ENCODE peak calls at places on chromosomes 11 and 22, in ten cellular contexts. U is CD8-positive, alpha-beta T cell; T is LNCaP clone FGC; E is kidney epithelial cell; R is dorsolateral prefrontal cortex; L is IMR-90; F is cardiac muscle cell; B is lower leg skin; V is ovary; M is Peyer's patch. G is an unnamed sample.

GRCh38 chr11:69423611-69424385 is 57.7 kb upstream of the LINC01488 start:
- DNase-seq in U (no peak), T (no peak), E (no peak), R (no peak), L (no peak), F (no peak), B (no peak), V (no peak), M (no peak), G (no peak)

GRCh38 chr11:26231252-26231661 is 100.7 kb upstream of the ANO3 start:
- DNase-seq in U (no peak), T (no peak), E (no peak), R (no peak), L (peak; percentile 94), F (peak; percentile 27), B (no peak), V (no peak), M (no peak), G (peak; percentile 57)

GRCh38 chr11:25587496-25587895 is 744.4 kb upstream of the ANO3 start:
- DNase-seq in U (no peak), T (no peak), E (no peak), R (no peak), L (no peak), F (no peak), B (no peak), V (no peak), M (no peak), G (peak; percentile 13)

GRCh38 chr11:2300290-2300935 is 1.3 kb downstream of the C11orf21 start:
- DNase-seq in U (peak; percentile 38), T (no peak), E (no peak), R (peak; percentile 38), L (no peak), F (no peak), B (peak; percentile 81), V (no peak), M (peak; percentile 36), G (no peak)

GRCh38 chr11:35967042-35967441 is 23.2 kb downstream of the LDLRAD3 start:
- DNase-seq in U (no peak), T (no peak), E (no peak), R (no peak), L (no peak), F (no peak), B (no peak), V (no peak), M (no peak), G (no peak)

GRCh38 chr11:68976563-68976962 is 4.2 kb downstream of the MRGPRD start:
- DNase-seq in U (no peak), T (no peak), E (no peak), R (no peak), L (peak; percentile 7), F (no peak), B (peak; percentile 79), V (no peak), M (no peak), G (peak; percentile 71)

GRCh38 chr11:1202154-1202775 is 20.6 kb upstream of the MUC5B start:
- DNase-seq in U (no peak), T (no peak), E (no peak), R (no peak), L (no peak), F (peak; percentile 14), B (peak; percentile 72), V (no peak), M (no peak), G (no peak)

GRCh38 chr11:102791271-102792036 is 6.5 kb downstream of the MMP1 start:
- DNase-seq in U (no peak), T (no peak), E (peak; percentile 35), R (no peak), L (peak; percentile 57), F (no peak), B (no peak), V (no peak), M (no peak), G (no peak)

GRCh38 chr11:3049430-3050243 is 7.6 kb downstream of the CARS1 start:
- DNase-seq in U (peak; percentile 61), T (peak; percentile 48), E (peak; percentile 86), R (peak; percentile 94), L (peak; percentile 98), F (peak; percentile 97), B (peak; percentile 96), V (peak; percentile 55), M (peak; percentile 78), G (peak; percentile 96)

DNA sequence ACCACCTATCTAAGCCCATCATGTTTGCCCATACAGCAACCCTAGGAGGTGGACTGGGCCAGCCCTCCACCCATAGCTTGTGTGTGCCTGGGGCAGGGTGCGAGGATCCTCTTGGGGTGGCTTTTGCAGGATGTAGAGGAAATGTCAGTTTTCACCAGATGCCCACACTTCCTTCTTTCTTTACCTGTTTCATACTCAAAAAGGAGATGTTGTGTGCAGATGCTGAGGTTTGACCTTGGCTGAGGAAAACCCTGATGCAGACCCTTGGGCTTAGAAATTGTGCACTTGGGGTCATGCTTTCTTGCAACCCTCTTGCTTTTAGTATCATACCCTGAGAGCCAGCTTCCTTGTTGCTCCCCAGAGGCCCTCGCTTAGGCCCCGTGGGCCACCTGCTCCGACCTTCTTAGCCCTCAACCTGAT is 2.2 kb downstream of the HTR3A start:
- DNase-seq in U (no peak), T (no peak), E (no peak), R (no peak), L (no peak), F (no peak), B (no peak), V (no peak), M (peak; percentile 38), G (no peak)
- H3K4me3 ChIP-seq in U (no peak overlapping the region), T (no peak overlapping the region), E (no peak overlapping the region), R (no peak overlapping the region), L (no peak overlapping the region), F (no peak overlapping the region), B (no peak overlapping the region), V (no peak overlapping the region), M (no peak overlapping the region), G (no peak overlapping the region)

GRCh38 chr11:122153746-122154145 is 37.7 kb upstream of the BLID start:
- DNase-seq in U (no peak), T (no peak), E (no peak), R (no peak), L (no peak), F (no peak), B (no peak), V (no peak), M (no peak), G (no peak)

GRCh38 chr11:122155765-122156527 is 39.9 kb upstream of the BLID start:
- DNase-seq in U (no peak), T (no peak), E (no peak), R (no peak), L (no peak), F (peak; percentile 36), B (no peak), V (no peak), M (no peak), G (no peak)

GRCh38 chr11:122157540-122158173 is 41.6 kb upstream of the BLID start:
- DNase-seq in U (no peak), T (no peak), E (no peak), R (no peak), L (no peak), F (peak; percentile 41), B (no peak), V (no peak), M (no peak), G (no peak)

GRCh38 chr11:122155001-122155400 is 39.0 kb upstream of the BLID start:
- DNase-seq in U (no peak), T (no peak), E (no peak), R (no peak), L (no peak), F (no peak), B (no peak), V (no peak), M (no peak), G (no peak)

GRCh38 chr11:122154227-122154626 is 38.2 kb upstream of the BLID start:
- DNase-seq in U (no peak), T (no peak), E (no peak), R (no peak), L (no peak), F (no peak), B (no peak), V (no peak), M (no peak), G (no peak)
- H3K4me3 ChIP-seq in U (no peak overlapping the region), T (no peak overlapping the region), E (no peak overlapping the region), R (no peak overlapping the region), L (no peak overlapping the region), F (no peak overlapping the region), B (no peak overlapping the region), V (no peak overlapping the region), M (no peak overlapping the region), G (peak overlapping the region; percentile 77)

GRCh38 chr22:49079743-49080500 is 747.8 kb downstream of the BRD1 start:
- DNase-seq in U (no peak), T (no peak), E (no peak), R (no peak), L (no peak), F (no peak), B (no peak), V (no peak), M (no peak), G (no peak)
- H3K4me3 ChIP-seq in U (no peak overlapping the region), T (no peak overlapping the region), E (no peak overlapping the region), R (no peak overlapping the region), L (no peak overlapping the region), F (no peak overlapping the region), B (no peak overlapping the region), V (no peak overlapping the region), M (no peak overlapping the region), G (no peak overlapping the region)

GRCh38 chr11:119683783-119684182 is 45.2 kb downstream of the NECTIN1 start:
- DNase-seq in U (no peak), T (peak; percentile 41), E (no peak), R (no peak), L (no peak), F (no peak), B (no peak), V (no peak), M (no peak), G (no peak)

GRCh38 chr11:119687220-119688046 is 41.6 kb downstream of the NECTIN1 start:
- DNase-seq in U (no peak), T (no peak), E (no peak), R (no peak), L (no peak), F (no peak), B (no peak), V (no peak), M (no peak), G (no peak)

GRCh38 chr11:119685073-119685746 is 43.8 kb downstream of the NECTIN1 start:
- DNase-seq in U (no peak), T (no peak), E (no peak), R (no peak), L (no peak), F (no peak), B (no peak), V (no peak), M (no peak), G (no peak)

GRCh38 chr11:119686483-119686882 is 42.5 kb downstream of the NECTIN1 start:
- DNase-seq in U (no peak), T (no peak), E (no peak), R (no peak), L (no peak), F (no peak), B (no peak), V (no peak), M (no peak), G (no peak)

DNA sequence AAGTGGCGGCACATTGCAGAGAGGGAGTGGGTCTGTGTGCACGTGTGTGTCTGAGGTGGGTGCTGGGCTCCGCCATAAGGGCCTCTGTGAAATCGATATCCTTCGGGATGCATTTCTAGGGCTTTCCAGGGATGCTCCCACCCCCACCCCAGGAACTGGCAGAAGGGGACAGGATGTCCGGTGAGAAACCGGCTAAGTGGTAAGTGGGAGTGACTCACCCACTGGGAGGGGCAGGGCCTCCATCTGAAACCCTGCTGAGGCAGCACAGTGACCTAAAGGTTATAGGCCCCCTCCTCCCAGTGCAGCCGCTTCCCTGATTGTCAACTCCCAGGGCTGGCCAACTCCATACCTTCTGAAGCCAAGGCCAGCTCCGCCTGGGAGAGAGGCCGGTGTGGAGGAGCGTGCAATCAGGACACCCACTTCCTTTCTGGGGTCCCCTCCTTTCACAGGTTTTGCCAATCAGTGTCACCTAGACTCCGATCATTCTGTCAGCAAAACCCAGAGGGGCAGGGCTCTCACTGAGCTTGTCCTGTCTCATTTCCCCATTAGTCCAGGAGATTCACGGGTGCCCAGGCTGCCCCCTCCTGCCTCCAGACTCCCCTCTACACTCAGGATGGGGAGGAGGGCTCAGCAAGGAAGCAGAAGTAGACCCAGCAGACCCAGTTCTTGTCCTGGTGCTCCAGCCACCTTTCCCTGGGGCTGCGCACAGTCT is 44.5 kb downstream of the NECTIN1 start:
- DNase-seq in U (no peak), T (peak; percentile 46), E (peak; percentile 45), R (no peak), L (peak; percentile 75), F (peak; percentile 64), B (no peak), V (no peak), M (no peak), G (peak; percentile 31)
- H3K4me3 ChIP-seq in U (no peak overlapping the region), T (no peak overlapping the region), E (no peak overlapping the region), R (no peak overlapping the region), L (no peak overlapping the region), F (no peak overlapping the region), B (no peak overlapping the region), V (no peak overlapping the region), M (no peak overlapping the region), G (no peak overlapping the region)

G was measured in adipocyte.